ENCODE peak calls at places on chromosome 4, in four cellular contexts. P is CD14-positive monocyte, V is OCI-M1, A is omental fat pad. X is an unnamed sample.

GRCh38 chr4:118811008-118811764 is 24.7 kb downstream of the SEC24D start:
- DNase-seq in P (no peak), V (peak), A (no peak), X (no peak)

GRCh38 chr4:156312261-156312847 is 358.7 kb upstream of the CTSO start:
- DNase-seq in A (no peak), V (peak), P (no peak), X (no peak)

GRCh38 chr4:147791870-147792269 is 60.0 kb downstream of the ARHGAP10 start:
- DNase-seq in A (no peak), P (no peak), V (no peak), X (no peak)

GRCh38 chr4:146524663-146525062 is 2.9 kb upstream of the SLC10A7 start:
- DNase-seq in A (no peak), V (no peak), P (no peak), X (no peak)

GRCh38 chr4:127143460-127144190 is 489.1 kb upstream of the INTU start:
- DNase-seq in P (no peak), A (no peak), V (no peak), X (no peak)

GRCh38 chr4:38872620-38873019 is 5.0 kb downstream of the FAM114A1 start:
- DNase-seq in P (no peak), A (no peak), V (no peak), X (no peak)

GRCh38 chr4:39235021-39235420 is 52.7 kb downstream of the WDR19 start:
- DNase-seq in A (no peak), P (no peak), V (no peak), X (no peak)

GRCh38 chr4:1418494-1419285 is 12.4 kb upstream of the NKX1-1 start:
- DNase-seq in V (no peak), P (peak), A (no peak), X (no peak)

GRCh38 chr4:96407651-96408342 is 567.9 kb downstream of the PDHA2 start:
- DNase-seq in V (no peak), A (no peak), P (no peak), X (no peak)

GRCh38 chr4:69888336-69888735 is 28.4 kb upstream of the SULT1E1 start:
- DNase-seq in P (no peak), V (peak), A (no peak), X (no peak)

GRCh38 chr4:77012726-77013125 is 63.1 kb downstream of the CCNI start:
- DNase-seq in V (no peak), A (no peak), P (no peak), X (no peak)

GRCh38 chr4:107692197-107692596 is 27.8 kb downstream of the PAPSS1 start:
- DNase-seq in P (no peak), A (no peak), V (no peak), X (no peak)

GRCh38 chr4:23006756-23007155 is 314.0 kb downstream of the GBA3 start:
- DNase-seq in V (no peak), A (no peak), P (no peak), X (no peak)

GRCh38 chr4:99710681-99711345 is 53.2 kb upstream of the C4orf54 start:
- DNase-seq in P (no peak), A (no peak), V (no peak), X (no peak)